ENCODE peak calls at places on chromosomes 3 and 15, in seven cellular contexts. D is neural progenitor cell, U is astrocyte, G is GM23248, T is K562, Y is PC-3, P is PC-9. J is an unnamed sample.

GRCh38 chr3:188842628-188843027 is 329.1 kb upstream of the TPRG1 start:
- DNase-seq in D (no peak), U (no peak), G (peak; percentile 70), T (no peak), Y (no peak), P (peak; percentile 51), J (peak; percentile 26)

GRCh38 chr3:193674714-193675113 is 81.7 kb downstream of the OPA1 start:
- DNase-seq in D (no peak), U (no peak), G (no peak), T (no peak), Y (no peak), P (no peak), J (no peak)

GRCh38 chr3:22887664-22888291 is 315.3 kb upstream of the UBE2E2 start:
- DNase-seq in D (peak; percentile 39), U (peak; percentile 6), G (peak; percentile 61), T (no peak), Y (peak; percentile 59), P (no peak), J (peak; percentile 8)

GRCh38 chr15:35293353-35294130 is 208.4 kb upstream of the NANOGP8 start:
- DNase-seq in D (no peak), U (peak; percentile 93), G (peak; percentile 82), T (peak; percentile 26), Y (peak; percentile 89), P (peak; percentile 71), J (peak; percentile 42)

GRCh38 chr3:152779649-152780048 is 55.3 kb upstream of the P2RY1 start:
- DNase-seq in D (peak; percentile 26), U (peak; percentile 49), G (peak; percentile 61), T (no peak), Y (no peak), P (no peak), J (no peak)

GRCh38 chr3:42529463-42529862 is 27.0 kb downstream of the VIPR1 start:
- DNase-seq in D (no peak), U (no peak), G (no peak), T (no peak), Y (no peak), P (no peak), J (no peak)

GRCh38 chr3:12870942-12871341 is 29.6 kb upstream of the RPL32 start:
- DNase-seq in D (no peak), U (no peak), G (peak; percentile 95), T (no peak), Y (no peak), P (no peak), J (no peak)

GRCh38 chr3:151871639-151872468 is 1.6 kb upstream of the SUCNR1 start:
- DNase-seq in D (no peak), U (no peak), G (no peak), T (peak; percentile 58), Y (no peak), P (no peak), J (no peak)

GRCh38 chr3:178703268-178703975 is 167.2 kb downstream of the KCNMB2 start:
- DNase-seq in D (no peak), U (peak; percentile 76), G (peak; percentile 8), T (no peak), Y (peak; percentile 22), P (peak; percentile 64), J (peak; percentile 80)

GRCh38 chr3:186400677-186401076 is 38.6 kb upstream of the DGKG start:
- DNase-seq in D (no peak), U (no peak), G (peak; percentile 24), T (no peak), Y (peak; percentile 11), P (no peak), J (no peak)

GRCh38 chr3:186400026-186400425 is 38.0 kb upstream of the DGKG start:
- DNase-seq in D (no peak), U (no peak), G (no peak), T (no peak), Y (no peak), P (no peak), J (no peak)

DNA sequence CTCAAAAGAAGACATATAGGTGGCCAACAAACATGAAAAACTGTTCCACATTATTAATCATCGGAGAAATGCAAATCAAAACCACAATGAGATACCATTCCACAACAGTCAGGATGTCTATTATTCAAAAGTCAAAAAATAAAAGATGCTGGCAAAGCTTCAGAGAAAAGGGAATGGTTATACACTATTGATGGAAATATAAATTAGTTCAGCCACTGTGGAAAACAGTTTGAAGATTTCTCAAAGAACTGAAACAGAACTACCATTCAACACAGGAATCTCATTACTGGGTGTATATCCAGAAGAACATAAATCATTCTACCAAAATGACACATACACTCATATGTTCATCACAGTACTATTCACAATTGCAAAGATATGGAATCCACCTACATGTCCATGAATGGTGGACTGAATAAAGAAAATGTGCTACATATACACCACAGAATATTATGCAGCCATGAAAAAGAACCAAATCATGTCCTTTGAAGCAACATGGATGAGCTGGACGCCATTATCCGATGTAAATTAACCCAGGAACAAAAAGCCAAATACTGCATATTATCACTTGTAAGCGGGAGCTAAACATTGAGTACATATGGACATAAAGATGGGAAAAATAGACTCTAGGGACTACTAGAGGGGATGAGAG is 32.7 kb upstream of the DGKG start:
- DNase-seq in D (no peak), U (peak; percentile 53), G (no peak), T (no peak), Y (no peak), P (no peak), J (no peak)
- TF ChIP-seq EZH2 in D (no peak), U (no peak), G (no peak), T (no peak), Y (no peak), P (no peak), J (no peak)

DNA sequence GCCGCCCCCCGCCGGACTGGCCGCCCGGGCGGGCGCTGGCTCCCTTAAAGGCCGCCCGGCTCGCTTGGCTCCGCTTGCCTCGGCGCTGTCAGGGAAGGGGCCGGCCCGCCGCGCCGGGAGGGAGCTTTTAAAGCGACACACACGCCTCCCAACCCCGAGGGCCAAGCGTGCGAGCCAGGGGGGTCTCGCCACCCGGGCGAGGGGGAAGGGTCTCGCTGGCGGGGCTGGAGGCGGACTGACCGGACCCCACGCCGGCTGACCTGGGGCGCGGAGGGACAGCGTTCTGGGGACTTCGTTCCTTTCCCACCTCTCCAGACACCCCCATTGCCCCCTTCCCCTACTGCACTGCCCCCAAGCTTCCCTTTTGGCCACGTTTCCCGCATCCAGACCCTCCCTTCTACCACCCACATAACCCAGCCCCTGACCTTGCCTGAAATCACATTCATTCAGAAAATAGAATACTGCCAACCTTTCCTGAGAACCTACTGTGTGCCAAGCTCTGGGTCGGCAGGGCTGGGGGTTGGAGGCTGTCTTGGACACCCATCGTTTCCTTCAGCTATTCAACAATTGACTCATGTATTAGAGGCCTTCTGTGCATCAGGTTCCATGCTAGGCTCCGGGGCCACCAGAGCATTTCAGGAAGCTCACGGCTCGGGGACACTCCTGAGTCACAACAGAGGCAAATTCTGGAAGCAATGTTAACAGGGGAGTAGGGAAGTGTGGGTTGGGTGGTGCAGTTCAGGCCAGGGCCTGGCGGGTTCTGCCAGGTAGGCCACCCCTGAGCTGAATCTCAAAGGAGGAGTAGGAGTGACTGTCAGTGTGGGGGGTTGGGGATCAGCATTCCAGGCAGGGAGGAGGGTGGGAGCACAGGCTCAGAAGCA is at the start of gene INSYN1:
- DNase-seq in D (peak; percentile 65), U (peak; percentile 23), G (peak; percentile 82), T (no peak), Y (no peak), P (no peak), J (no peak)
- TF ChIP-seq EZH2 in D (no peak), U (no peak), G (no peak), T (no peak), Y (no peak), P (peak; percentile 89), J (peak; percentile 76)

DNA sequence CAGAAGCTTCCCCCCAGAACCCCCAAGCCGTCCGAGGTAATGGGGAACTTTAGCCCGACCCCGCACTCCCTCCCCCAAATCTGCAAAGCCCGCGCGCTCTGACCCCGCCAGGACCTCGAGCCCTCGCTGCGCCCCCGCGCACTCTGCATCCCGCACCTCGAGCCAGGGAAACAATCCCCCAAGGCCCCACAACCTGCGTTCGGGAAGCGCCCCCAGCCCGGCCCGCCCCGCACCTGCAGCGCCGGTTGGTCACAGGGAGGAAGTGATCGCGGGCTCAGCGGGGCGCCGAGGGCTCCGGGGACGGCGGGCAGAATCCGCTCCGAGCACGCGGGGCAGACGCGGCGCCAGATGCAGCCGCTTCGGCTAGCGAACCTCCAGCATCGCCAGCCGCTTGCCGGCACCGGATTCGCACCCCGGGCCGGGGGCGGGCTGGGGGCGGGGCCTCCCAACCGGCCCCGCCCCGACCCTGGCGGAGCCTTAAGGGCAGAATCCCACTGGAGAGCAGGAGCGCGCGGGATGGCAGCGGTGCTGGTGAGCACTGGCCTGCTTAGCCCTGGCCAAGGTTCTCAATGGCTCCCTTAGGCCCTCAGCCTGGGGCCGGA is at the start of gene CAMKV:
- DNase-seq in D (peak; percentile 83), U (no peak), G (peak; percentile 24), T (peak; percentile 60), Y (no peak), P (no peak), J (no peak)
- TF ChIP-seq EZH2 in D (no peak), U (peak; percentile 70), G (no peak), T (no peak), Y (no peak), P (no peak), J (no peak)

DNA sequence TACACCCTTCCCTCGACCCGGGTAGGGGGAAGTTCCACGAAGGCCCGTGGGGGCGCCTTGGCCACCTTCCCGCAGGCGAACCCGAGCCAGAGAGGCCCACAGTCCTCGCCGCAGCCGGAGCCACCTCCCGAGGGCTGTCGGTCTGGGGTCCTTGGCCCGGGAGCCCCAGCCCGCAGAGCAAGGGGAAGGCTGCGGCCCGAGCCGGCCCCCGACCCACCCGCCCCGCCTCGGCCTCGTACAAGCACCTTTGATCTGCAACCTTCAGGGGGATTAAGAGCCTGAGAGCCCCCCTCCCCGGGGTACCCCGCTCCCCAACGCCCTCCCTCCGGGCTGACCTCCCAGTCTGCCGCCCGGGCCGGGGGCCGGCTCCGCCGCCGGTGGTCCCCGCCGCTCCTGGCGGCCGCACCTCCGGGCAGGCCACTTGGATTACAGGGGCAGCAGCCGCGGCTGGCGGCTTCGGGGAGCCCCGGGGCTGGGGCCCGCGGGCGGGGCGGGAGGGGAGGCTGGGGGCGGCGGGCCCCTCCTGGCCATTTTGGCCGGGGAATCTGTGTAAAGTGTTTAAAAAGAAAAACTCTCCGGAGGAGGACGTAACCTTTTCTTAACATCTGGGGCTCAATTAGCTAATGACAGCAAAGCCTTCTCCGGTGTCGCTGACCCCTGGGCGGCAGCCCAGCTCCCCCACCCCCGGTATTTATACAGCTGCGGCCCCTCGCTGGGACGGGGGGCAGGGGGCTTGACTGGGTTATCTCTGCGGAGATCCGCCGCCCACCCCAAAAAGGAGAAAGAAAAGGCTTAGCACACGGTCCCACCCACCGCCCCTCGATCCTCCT is 40.2 kb downstream of the EPHB3 start:
- DNase-seq in D (peak; percentile 78), U (no peak), G (no peak), T (no peak), Y (no peak), P (no peak), J (no peak)
- TF ChIP-seq EZH2 in D (no peak), U (peak; percentile 60), G (peak; percentile 20), T (no peak), Y (no peak), P (no peak), J (no peak)